ENCODE peak calls at places on chromosomes 3 and 15, in eight cellular contexts. R is tibial artery; D is prostate gland; A is brain microvascular endothelial cell; S is neuronal stem cell; O is naive thymus-derived CD4-positive, alpha-beta T cell; G is endodermal cell; F is GM23248. E is an unnamed sample.

GRCh38 chr3:177483182-177483967 is 286.1 kb upstream of the TBL1XR1 start:
- DNase-seq in A (no peak), R (no peak), G (peak; percentile 85), D (no peak), O (no peak), F (no peak), S (no peak), E (no peak)

GRCh38 chr3:140004271-140004670 is 69.3 kb downstream of the CLSTN2 start:
- DNase-seq in R (no peak), S (no peak), F (no peak), D (no peak), A (no peak), O (no peak), G (peak; percentile 55), E (no peak)

GRCh38 chr3:170469151-170470062 is 50.7 kb downstream of the CLDN11 start:
- DNase-seq in S (no peak), A (no peak), G (no peak), F (peak; percentile 65), R (no peak), O (no peak), D (peak; percentile 31), E (no peak)

GRCh38 chr3:192566706-192567290 is 160.5 kb downstream of the FGF12 start:
- DNase-seq in D (peak; percentile 85), G (peak; percentile 89), O (peak; percentile 34), A (peak; percentile 87), F (peak; percentile 91), R (peak; percentile 81), S (peak; percentile 56), E (peak; percentile 59)

GRCh38 chr3:69927571-69927970 is 72.0 kb upstream of the SAMMSON start:
- DNase-seq in O (no peak), R (no peak), F (no peak), A (no peak), G (no peak), D (no peak), S (no peak), E (no peak)

GRCh38 chr3:186510374-186511079 is 33.7 kb downstream of the CRYGS start:
- DNase-seq in F (peak; percentile 19), S (no peak), O (no peak), G (no peak), R (no peak), D (no peak), A (no peak), E (no peak)

GRCh38 chr3:10783360-10784346 is 32.4 kb upstream of the SLC6A11 start:
- DNase-seq in G (peak; percentile 75), F (peak; percentile 54), D (no peak), O (peak; percentile 36), S (peak; percentile 41), R (no peak), A (peak; percentile 19), E (peak; percentile 32)

GRCh38 chr3:157520485-157521184 is 17.4 kb upstream of the VEPH1 start:
- DNase-seq in D (no peak), S (no peak), R (no peak), F (peak; percentile 40), G (no peak), A (no peak), O (no peak), E (no peak)

GRCh38 chr3:197795200-197795599 is 4.1 kb downstream of the LRCH3 start:
- DNase-seq in O (no peak), D (no peak), S (no peak), F (peak; percentile 93), G (no peak), A (peak; percentile 31), R (peak; percentile 63), E (no peak)

GRCh38 chr3:34955684-34956083 is 683.6 kb upstream of the ARPP21 start:
- DNase-seq in G (no peak), O (no peak), F (no peak), S (no peak), A (no peak), D (no peak), R (no peak), E (peak; percentile 50)

GRCh38 chr3:45003406-45003805 is 22.7 kb upstream of the CLEC3B start:
- DNase-seq in S (no peak), G (no peak), O (no peak), R (no peak), F (no peak), A (no peak), D (no peak), E (no peak)
- H3K36me3 ChIP-seq in S (peaks cover 89% of the 10 kb centered on the region), G (peaks cover 88% of the 10 kb centered on the region), O (peaks cover 52% of the 10 kb centered on the region), R (peaks cover 55% of the 10 kb centered on the region), F (peaks cover 24% of the 10 kb centered on the region), A (peaks cover 49% of the 10 kb centered on the region), D (no peaks in the 10 kb centered on the region), E (peaks cover 70% of the 10 kb centered on the region)

GRCh38 chr15:65163041-65163440 is 22.1 kb downstream of the CLPX start:
- DNase-seq in G (no peak), S (no peak), R (no peak), O (no peak), F (peak; percentile 46), A (no peak), D (no peak), E (no peak)
- H3K36me3 ChIP-seq in G (peaks cover 74% of the 10 kb centered on the region), S (peaks cover 79% of the 10 kb centered on the region), R (peaks cover 37% of the 10 kb centered on the region), O (peaks cover 46% of the 10 kb centered on the region), F (peaks cover 66% of the 10 kb centered on the region), A (peaks cover 27% of the 10 kb centered on the region), D (no peaks in the 10 kb centered on the region), E (peaks cover 66% of the 10 kb centered on the region)

DNA sequence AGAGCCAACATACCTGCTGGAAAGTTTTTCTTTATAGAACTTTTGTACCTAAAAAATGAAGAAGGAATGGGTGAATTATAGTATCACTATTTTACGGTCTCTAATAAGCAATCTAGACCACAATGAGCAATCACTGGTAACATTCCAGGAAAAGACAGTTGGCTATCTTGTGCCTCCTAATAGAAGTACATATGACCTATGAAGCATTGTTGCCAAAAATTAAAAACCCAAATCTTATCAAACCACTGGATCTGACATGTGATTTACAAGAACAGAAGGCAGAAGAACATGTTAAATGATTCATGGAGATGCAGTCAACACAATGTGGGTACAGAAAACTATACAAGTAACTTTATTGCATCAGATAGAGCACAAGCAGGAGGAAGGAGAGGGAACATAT is 14.5 kb upstream of the HYKK start:
- DNase-seq in G (no peak), D (no peak), R (no peak), S (no peak), A (no peak), F (peak; percentile 37), O (no peak), E (no peak)
- H3K36me3 ChIP-seq in G (peaks cover 93% of the 10 kb centered on the region), D (no peaks in the 10 kb centered on the region), R (peaks cover 90% of the 10 kb centered on the region), S (peaks cover 100% of the 10 kb centered on the region), A (peaks cover 63% of the 10 kb centered on the region), F (peaks cover 74% of the 10 kb centered on the region), O (peaks cover 75% of the 10 kb centered on the region), E (peaks cover 76% of the 10 kb centered on the region)

GRCh38 chr15:49621327-49622210 is 721 bp downstream of the DTWD1 start:
- DNase-seq in R (no peak), G (no peak), D (no peak), A (no peak), F (peak; percentile 47), O (peak; percentile 1), S (no peak), E (no peak)

GRCh38 chr15:49622561-49622960 is 1.7 kb downstream of the DTWD1 start:
- DNase-seq in S (no peak), A (no peak), R (no peak), F (peak; percentile 43), G (peak; percentile 64), D (no peak), O (no peak), E (no peak)

GRCh38 chr15:49625460-49626036 is 4.7 kb downstream of the DTWD1 start:
- DNase-seq in S (no peak), A (no peak), D (no peak), O (no peak), F (no peak), G (no peak), R (no peak), E (no peak)

GRCh38 chr15:49620658-49621326 is at the start of the genes DTWD1 and FAM227B:
- DNase-seq in S (peak; percentile 93), D (peak; percentile 95), R (peak; percentile 96), G (peak; percentile 98), A (peak; percentile 97), O (peak; percentile 91), F (peak; percentile 99), E (peak; percentile 94)

GRCh38 chr15:49624046-49624445 is 3.2 kb downstream of the DTWD1 start:
- DNase-seq in D (no peak), G (no peak), R (no peak), A (peak; percentile 56), S (no peak), O (no peak), F (peak; percentile 79), E (no peak)
- H3K36me3 ChIP-seq in D (no peaks in the 10 kb centered on the region), G (peaks cover 44% of the 10 kb centered on the region), R (peaks cover 27% of the 10 kb centered on the region), A (peaks cover 3% of the 10 kb centered on the region), S (peaks cover 55% of the 10 kb centered on the region), O (peaks cover 5% of the 10 kb centered on the region), F (peaks cover 34% of the 10 kb centered on the region), E (peaks cover 27% of the 10 kb centered on the region)

DNA sequence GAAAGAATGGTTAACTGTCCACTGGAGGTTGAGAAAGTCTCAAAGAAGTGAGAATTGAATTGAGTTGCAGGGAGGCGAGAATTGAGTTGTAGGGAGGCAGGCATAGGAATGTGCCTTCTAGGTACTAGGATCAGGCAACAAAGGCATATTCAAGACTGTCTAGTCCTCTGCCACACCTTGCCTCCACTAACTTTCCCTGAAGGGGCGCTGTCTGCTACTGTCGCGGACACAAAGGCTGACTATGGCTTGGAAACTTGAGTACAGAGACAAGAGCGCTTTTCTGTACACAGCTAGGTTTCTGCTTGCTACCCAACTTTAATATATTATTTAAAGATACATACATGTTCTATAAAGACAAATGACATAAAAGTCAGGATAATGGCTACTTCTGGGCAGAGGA is 10.4 kb upstream of the FBXL22 start:
- DNase-seq in A (no peak), D (no peak), S (no peak), R (no peak), F (no peak), G (peak; percentile 71), O (no peak), E (no peak)
- H3K36me3 ChIP-seq in A (peaks cover 28% of the 10 kb centered on the region), D (peaks cover 3% of the 10 kb centered on the region), S (peaks cover 98% of the 10 kb centered on the region), R (peaks cover 73% of the 10 kb centered on the region), F (peaks cover 38% of the 10 kb centered on the region), G (peaks cover 85% of the 10 kb centered on the region), O (peaks cover 71% of the 10 kb centered on the region), E (peaks cover 39% of the 10 kb centered on the region)

DNA sequence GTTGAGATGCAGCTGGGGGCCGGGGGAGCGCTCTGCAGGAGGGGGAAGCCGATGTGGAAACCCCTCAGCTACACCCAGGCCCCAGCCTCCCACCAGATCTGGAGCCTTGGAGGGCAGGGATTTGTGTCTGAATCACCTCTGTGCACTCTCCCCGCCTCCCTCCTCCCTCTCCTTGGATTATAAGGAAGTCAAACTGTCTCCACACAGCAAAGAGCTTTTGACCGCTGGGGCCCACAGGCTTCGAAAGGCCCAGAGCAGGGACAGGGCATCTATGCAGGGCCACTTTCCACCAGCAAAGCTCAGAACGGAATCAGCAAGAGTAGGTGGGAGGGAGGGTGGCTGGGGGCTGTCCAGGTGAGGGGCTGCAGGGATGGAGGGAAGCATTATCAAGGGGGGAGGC is 68.9 kb downstream of the IQSEC1 start:
- DNase-seq in A (no peak), O (no peak), D (no peak), F (no peak), S (no peak), G (peak; percentile 67), R (no peak), E (no peak)
- H3K36me3 ChIP-seq in A (no peaks in the 10 kb centered on the region), O (peaks cover 14% of the 10 kb centered on the region), D (no peaks in the 10 kb centered on the region), F (no peaks in the 10 kb centered on the region), S (no peaks in the 10 kb centered on the region), G (no peaks in the 10 kb centered on the region), R (no peaks in the 10 kb centered on the region), E (no peaks in the 10 kb centered on the region)

GRCh38 chr3:179355996-179356395 is 8.5 kb downstream of the MFN1 start:
- DNase-seq in O (no peak), F (no peak), A (no peak), G (no peak), D (no peak), R (no peak), S (no peak), E (no peak)
- H3K36me3 ChIP-seq in O (peaks cover 82% of the 10 kb centered on the region), F (peaks cover 51% of the 10 kb centered on the region), A (peaks cover 56% of the 10 kb centered on the region), G (peaks cover 71% of the 10 kb centered on the region), D (no peaks in the 10 kb centered on the region), R (peaks cover 85% of the 10 kb centered on the region), S (peaks cover 91% of the 10 kb centered on the region), E (peaks cover 77% of the 10 kb centered on the region)